ENCODE peak calls at places on chromosomes 2 and 18, in five cellular contexts. One of them, this sample, is unnamed.

GRCh38 chr2:6883448-6884122 is 6.0 kb downstream of the RSAD2 start:
- DNase-seq in effector memory CD4-positive, alpha-beta T cell: no peak
- DNase-seq in uterus: no peak
- DNase-seq in spleen: no peak
- DNase-seq in thoracic aorta: no peak
- DNase-seq in this sample: no peak

GRCh38 chr2:217650229-217650628 is 352.6 kb downstream of the TNS1 start:
- DNase-seq in effector memory CD4-positive, alpha-beta T cell: no peak
- DNase-seq in uterus: no peak
- DNase-seq in spleen: no peak
- DNase-seq in thoracic aorta: no peak
- DNase-seq in this sample: no peak

GRCh38 chr18:62771494-62771893 is 56.2 kb downstream of the PHLPP1 start:
- DNase-seq in effector memory CD4-positive, alpha-beta T cell: no peak
- DNase-seq in uterus: no peak
- DNase-seq in spleen: no peak
- DNase-seq in thoracic aorta: no peak
- DNase-seq in this sample: no peak

GRCh38 chr2:67974564-67975430 is 88.0 kb downstream of the C1D start:
- DNase-seq in effector memory CD4-positive, alpha-beta T cell: no peak
- DNase-seq in uterus: peak; percentile 27
- DNase-seq in spleen: no peak
- DNase-seq in thoracic aorta: no peak
- DNase-seq in this sample: no peak

GRCh38 chr2:157246212-157247067 is 11.1 kb upstream of the GALNT5 start:
- DNase-seq in effector memory CD4-positive, alpha-beta T cell: no peak
- DNase-seq in uterus: no peak
- DNase-seq in spleen: no peak
- DNase-seq in thoracic aorta: no peak
- DNase-seq in this sample: no peak

GRCh38 chr2:119425620-119426395 is 5.8 kb upstream of the TMEM37 start:
- DNase-seq in effector memory CD4-positive, alpha-beta T cell: no peak
- DNase-seq in uterus: no peak
- DNase-seq in spleen: no peak
- DNase-seq in thoracic aorta: no peak
- DNase-seq in this sample: no peak

GRCh38 chr2:20985061-20985460 is 58.8 kb downstream of the APOB start:
- DNase-seq in effector memory CD4-positive, alpha-beta T cell: no peak
- DNase-seq in uterus: no peak
- DNase-seq in spleen: no peak
- DNase-seq in thoracic aorta: no peak
- DNase-seq in this sample: no peak

GRCh38 chr2:197128897-197129296 is 181.7 kb downstream of the ANKRD44 start:
- DNase-seq in effector memory CD4-positive, alpha-beta T cell: no peak
- DNase-seq in uterus: no peak
- DNase-seq in spleen: no peak
- DNase-seq in thoracic aorta: no peak
- DNase-seq in this sample: no peak

GRCh38 chr2:238339814-238340213 is 19.5 kb downstream of the TRAF3IP1 start:
- DNase-seq in effector memory CD4-positive, alpha-beta T cell: no peak
- DNase-seq in uterus: no peak
- DNase-seq in spleen: no peak
- DNase-seq in thoracic aorta: no peak
- DNase-seq in this sample: no peak

GRCh38 chr2:6922201-6922656 is 5.0 kb downstream of the RNF144A start:
- DNase-seq in effector memory CD4-positive, alpha-beta T cell: no peak
- DNase-seq in uterus: no peak
- DNase-seq in spleen: no peak
- DNase-seq in thoracic aorta: no peak
- DNase-seq in this sample: no peak

GRCh38 chr2:99635710-99636431 is 146.1 kb upstream of the REV1 start:
- DNase-seq in effector memory CD4-positive, alpha-beta T cell: no peak
- DNase-seq in uterus: peak; percentile 89
- DNase-seq in spleen: no peak
- DNase-seq in thoracic aorta: peak; percentile 76
- DNase-seq in this sample: no peak

GRCh38 chr2:176490061-176490861 is 221.0 kb downstream of the MTX2 start:
- DNase-seq in effector memory CD4-positive, alpha-beta T cell: no peak
- DNase-seq in uterus: peak; percentile 66
- DNase-seq in spleen: no peak
- DNase-seq in thoracic aorta: no peak
- DNase-seq in this sample: no peak

GRCh38 chr2:26126091-26126490 is 46.8 kb upstream of the GAREM2 start:
- DNase-seq in effector memory CD4-positive, alpha-beta T cell: no peak
- DNase-seq in uterus: no peak
- DNase-seq in spleen: no peak
- DNase-seq in thoracic aorta: no peak
- DNase-seq in this sample: no peak

GRCh38 chr18:3874593-3874992 is 424.6 kb downstream of the TGIF1 start:
- DNase-seq in effector memory CD4-positive, alpha-beta T cell: no peak
- DNase-seq in uterus: no peak
- DNase-seq in spleen: no peak
- DNase-seq in thoracic aorta: no peak
- DNase-seq in this sample: no peak

GRCh38 chr2:145752091-145752806 is 1232.3 kb upstream of the ZEB2 start:
- DNase-seq in effector memory CD4-positive, alpha-beta T cell: no peak
- DNase-seq in uterus: no peak
- DNase-seq in spleen: no peak
- DNase-seq in thoracic aorta: no peak
- DNase-seq in this sample: peak; percentile 79

GRCh38 chr18:31241900-31242409 is 76.0 kb upstream of the DSG1 start:
- DNase-seq in effector memory CD4-positive, alpha-beta T cell: no peak
- DNase-seq in uterus: no peak
- DNase-seq in spleen: no peak
- DNase-seq in thoracic aorta: no peak
- DNase-seq in this sample: no peak

GRCh38 chr2:118431188-118431562 is 342.9 kb downstream of the INSIG2 start:
- DNase-seq in effector memory CD4-positive, alpha-beta T cell: no peak
- DNase-seq in uterus: no peak
- DNase-seq in spleen: no peak
- DNase-seq in thoracic aorta: no peak
- DNase-seq in this sample: no peak

GRCh38 chr2:202036601-202037037 is 3.0 kb downstream of the FZD7 start:
- DNase-seq in effector memory CD4-positive, alpha-beta T cell: no peak
- DNase-seq in uterus: peak; percentile 30
- DNase-seq in spleen: no peak
- DNase-seq in thoracic aorta: no peak
- DNase-seq in this sample: no peak

GRCh38 chr2:227460079-227460485 is 11.9 kb upstream of the AGFG1 start:
- DNase-seq in effector memory CD4-positive, alpha-beta T cell: peak; percentile 30
- DNase-seq in uterus: no peak
- DNase-seq in spleen: peak; percentile 84
- DNase-seq in thoracic aorta: no peak
- DNase-seq in this sample: no peak

GRCh38 chr2:226892729-226893128 is 56.9 kb downstream of the RHBDD1 start:
- DNase-seq in effector memory CD4-positive, alpha-beta T cell: no peak
- DNase-seq in uterus: no peak
- DNase-seq in spleen: no peak
- DNase-seq in thoracic aorta: no peak
- DNase-seq in this sample: no peak

GRCh38 chr18:23523429-23524212 is 20.3 kb downstream of the RMC1 start:
- DNase-seq in effector memory CD4-positive, alpha-beta T cell: no peak
- DNase-seq in uterus: no peak
- DNase-seq in spleen: no peak
- DNase-seq in thoracic aorta: no peak
- DNase-seq in this sample: no peak

GRCh38 chr2:219446101-219446504 is 11.5 kb downstream of the SPEG start:
- DNase-seq in effector memory CD4-positive, alpha-beta T cell: no peak
- DNase-seq in uterus: peak; percentile 69
- DNase-seq in spleen: no peak
- DNase-seq in thoracic aorta: peak; percentile 68
- DNase-seq in this sample: peak; percentile 39

GRCh38 chr2:104091894-104092293 is 762.0 kb upstream of the POU3F3 start:
- DNase-seq in effector memory CD4-positive, alpha-beta T cell: no peak
- DNase-seq in uterus: no peak
- DNase-seq in spleen: no peak
- DNase-seq in thoracic aorta: no peak
- DNase-seq in this sample: no peak

GRCh38 chr2:45177870-45178269 is 168.6 kb upstream of the SIX2 start:
- DNase-seq in effector memory CD4-positive, alpha-beta T cell: no peak
- DNase-seq in uterus: no peak
- DNase-seq in spleen: no peak
- DNase-seq in thoracic aorta: no peak
- DNase-seq in this sample: no peak

GRCh38 chr2:5803547-5803946 is 111.4 kb downstream of the SOX11 start:
- DNase-seq in effector memory CD4-positive, alpha-beta T cell: no peak
- DNase-seq in uterus: no peak
- DNase-seq in spleen: no peak
- DNase-seq in thoracic aorta: no peak
- DNase-seq in this sample: no peak

GRCh38 chr2:120491111-120491625 is 145.2 kb downstream of the INHBB start:
- DNase-seq in effector memory CD4-positive, alpha-beta T cell: no peak
- DNase-seq in uterus: no peak
- DNase-seq in spleen: peak; percentile 41
- DNase-seq in thoracic aorta: no peak
- DNase-seq in this sample: no peak

GRCh38 chr18:13443546-13443945 is 225.0 kb downstream of the LDLRAD4 start:
- DNase-seq in effector memory CD4-positive, alpha-beta T cell: no peak
- DNase-seq in uterus: no peak
- DNase-seq in spleen: no peak
- DNase-seq in thoracic aorta: no peak
- DNase-seq in this sample: no peak

DNA sequence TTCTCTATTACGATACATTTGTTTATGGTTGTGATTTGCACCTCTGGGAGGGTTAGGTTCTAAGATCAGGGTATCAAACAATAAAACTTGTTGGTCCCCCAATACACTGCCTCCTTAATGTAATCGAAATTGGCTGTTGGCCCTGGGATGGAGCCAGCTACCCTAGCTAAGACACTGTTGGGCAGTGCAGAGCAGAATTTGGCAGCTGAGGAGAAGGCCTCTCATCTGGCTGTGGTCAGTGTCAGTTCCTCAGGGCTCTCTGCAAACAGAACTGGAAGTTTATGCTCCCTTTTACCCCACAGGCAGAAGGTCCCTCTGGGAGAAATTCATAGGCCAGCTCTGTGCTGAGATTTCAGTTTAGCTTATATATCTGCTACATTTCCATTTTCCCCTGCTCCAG is 8.6 kb upstream of the HAAO start:
- DNase-seq in effector memory CD4-positive, alpha-beta T cell: no peak
- DNase-seq in uterus: no peak
- DNase-seq in spleen: no peak
- DNase-seq in thoracic aorta: no peak
- DNase-seq in this sample: no peak
- H3K4me1 ChIP-seq in effector memory CD4-positive, alpha-beta T cell: no peaks in the 10 kb centered on the region
- H3K4me1 ChIP-seq in uterus: no peaks in the 10 kb centered on the region
- H3K4me1 ChIP-seq in spleen: no peaks in the 10 kb centered on the region
- H3K4me1 ChIP-seq in thoracic aorta: peaks cover 8% of the 10 kb centered on the region
- H3K4me1 ChIP-seq in this sample: no peaks in the 10 kb centered on the region

GRCh38 chr2:85768713-85769112 is 14.9 kb downstream of the ATOH8 start:
- DNase-seq in effector memory CD4-positive, alpha-beta T cell: no peak
- DNase-seq in uterus: peak; percentile 88
- DNase-seq in spleen: no peak
- DNase-seq in thoracic aorta: no peak
- DNase-seq in this sample: no peak

GRCh38 chr2:85770369-85770768 is 16.6 kb downstream of the ATOH8 start:
- DNase-seq in effector memory CD4-positive, alpha-beta T cell: no peak
- DNase-seq in uterus: no peak
- DNase-seq in spleen: no peak
- DNase-seq in thoracic aorta: no peak
- DNase-seq in this sample: no peak

GRCh38 chr2:85767803-85768665 is 14.2 kb downstream of the ATOH8 start:
- DNase-seq in effector memory CD4-positive, alpha-beta T cell: no peak
- DNase-seq in uterus: no peak
- DNase-seq in spleen: no peak
- DNase-seq in thoracic aorta: no peak
- DNase-seq in this sample: no peak

GRCh38 chr2:85769987-85770362 is 16.2 kb downstream of the ATOH8 start:
- DNase-seq in effector memory CD4-positive, alpha-beta T cell: no peak
- DNase-seq in uterus: no peak
- DNase-seq in spleen: no peak
- DNase-seq in thoracic aorta: no peak
- DNase-seq in this sample: no peak

GRCh38 chr2:85769236-85769986 is 15.6 kb downstream of the ATOH8 start:
- DNase-seq in effector memory CD4-positive, alpha-beta T cell: no peak
- DNase-seq in uterus: no peak
- DNase-seq in spleen: no peak
- DNase-seq in thoracic aorta: no peak
- DNase-seq in this sample: peak; percentile 19
- H3K4me1 ChIP-seq in effector memory CD4-positive, alpha-beta T cell: no peaks in the 10 kb centered on the region
- H3K4me1 ChIP-seq in uterus: peaks cover 29% of the 10 kb centered on the region
- H3K4me1 ChIP-seq in spleen: peaks cover 28% of the 10 kb centered on the region
- H3K4me1 ChIP-seq in thoracic aorta: peaks cover 63% of the 10 kb centered on the region
- H3K4me1 ChIP-seq in this sample: no peaks in the 10 kb centered on the region

DNA sequence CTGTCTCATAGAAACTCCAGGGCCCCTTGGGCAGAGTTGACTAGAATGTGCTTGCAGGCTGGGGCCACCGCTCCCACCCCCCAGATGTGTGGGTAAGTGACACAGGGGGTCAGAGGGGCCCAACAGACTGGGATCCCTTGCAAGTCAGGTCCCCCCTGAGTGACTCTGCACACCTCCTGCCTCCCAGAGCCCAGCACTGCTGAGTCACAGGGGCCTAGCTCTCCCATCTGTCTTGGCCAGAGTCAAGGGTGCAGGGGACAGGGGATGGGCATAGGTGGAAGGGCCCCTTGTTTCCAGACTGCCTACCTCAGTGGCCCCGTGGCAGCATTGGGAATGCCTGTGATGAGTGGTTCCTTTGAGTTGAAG is 11.4 kb downstream of the SH2D6 start:
- DNase-seq in effector memory CD4-positive, alpha-beta T cell: no peak
- DNase-seq in uterus: no peak
- DNase-seq in spleen: no peak
- DNase-seq in thoracic aorta: no peak
- DNase-seq in this sample: no peak
- H3K4me1 ChIP-seq in effector memory CD4-positive, alpha-beta T cell: no peaks in the 10 kb centered on the region
- H3K4me1 ChIP-seq in uterus: no peaks in the 10 kb centered on the region
- H3K4me1 ChIP-seq in spleen: no peaks in the 10 kb centered on the region
- H3K4me1 ChIP-seq in thoracic aorta: peaks cover 3% of the 10 kb centered on the region
- H3K4me1 ChIP-seq in this sample: peaks cover 3% of the 10 kb centered on the region

GRCh38 chr2:60361498-60361897 is 192.0 kb downstream of the BCL11A start:
- DNase-seq in effector memory CD4-positive, alpha-beta T cell: no peak
- DNase-seq in uterus: no peak
- DNase-seq in spleen: no peak
- DNase-seq in thoracic aorta: no peak
- DNase-seq in this sample: no peak

GRCh38 chr2:60366178-60366577 is 187.3 kb downstream of the BCL11A start:
- DNase-seq in effector memory CD4-positive, alpha-beta T cell: no peak
- DNase-seq in uterus: no peak
- DNase-seq in spleen: no peak
- DNase-seq in thoracic aorta: no peak
- DNase-seq in this sample: peak; percentile 89

GRCh38 chr2:60364441-60364840 is 189.0 kb downstream of the BCL11A start:
- DNase-seq in effector memory CD4-positive, alpha-beta T cell: no peak
- DNase-seq in uterus: no peak
- DNase-seq in spleen: no peak
- DNase-seq in thoracic aorta: no peak
- DNase-seq in this sample: no peak

GRCh38 chr2:60368437-60368836 is 185.0 kb downstream of the BCL11A start:
- DNase-seq in effector memory CD4-positive, alpha-beta T cell: no peak
- DNase-seq in uterus: no peak
- DNase-seq in spleen: no peak
- DNase-seq in thoracic aorta: no peak
- DNase-seq in this sample: no peak

DNA sequence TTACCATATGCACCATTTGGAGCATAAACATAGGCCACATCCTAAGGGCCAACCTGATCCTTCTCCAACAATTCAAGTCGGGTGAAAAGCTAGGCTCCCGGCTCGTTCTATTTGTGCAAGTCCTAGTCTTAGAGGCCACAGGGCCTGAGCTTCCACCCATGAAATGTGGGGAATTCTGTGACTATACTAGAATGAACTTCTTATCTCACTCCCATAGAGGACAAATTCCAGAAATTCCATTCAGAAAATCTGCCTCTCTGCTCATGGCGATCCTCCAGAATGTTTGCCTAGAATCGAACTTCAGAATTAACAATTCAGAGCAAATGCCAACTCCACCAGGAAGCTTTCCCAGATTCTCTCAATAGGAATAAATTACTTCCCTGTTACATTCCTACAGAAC is 187.9 kb downstream of the BCL11A start:
- DNase-seq in effector memory CD4-positive, alpha-beta T cell: no peak
- DNase-seq in uterus: no peak
- DNase-seq in spleen: no peak
- DNase-seq in thoracic aorta: no peak
- DNase-seq in this sample: no peak
- H3K4me1 ChIP-seq in effector memory CD4-positive, alpha-beta T cell: no peaks in the 10 kb centered on the region
- H3K4me1 ChIP-seq in uterus: no peaks in the 10 kb centered on the region
- H3K4me1 ChIP-seq in spleen: peaks cover 13% of the 10 kb centered on the region
- H3K4me1 ChIP-seq in thoracic aorta: no peaks in the 10 kb centered on the region
- H3K4me1 ChIP-seq in this sample: peaks cover 100% of the 10 kb centered on the region